ENCODE peak calls at places on chromosomes 12 and 14, in four cellular contexts. X, B, S and M are unnamed samples.

GRCh38 chr12:100520048-100520769 is 46.5 kb downstream of the NR1H4 start:
- DNase-seq in X (no peak), B (no peak), S (peak), M (no peak)

GRCh38 chr14:95943699-95944098 is 67.1 kb downstream of the TUNAR start:
- DNase-seq in B (no peak), S (peak), X (no peak), M (no peak)

GRCh38 chr12:49568442-49568776 is 467 bp upstream of the MCRS1 start:
- DNase-seq in X (no peak), B (no peak), S (no peak), M (no peak)

GRCh38 chr14:97930191-97930590 is 1133.0 kb downstream of the VRK1 start:
- DNase-seq in S (no peak), X (no peak), B (no peak), M (no peak)

GRCh38 chr12:122471324-122472226 is 29.2 kb downstream of the ZCCHC8 start:
- DNase-seq in X (peak), B (no peak), S (peak), M (peak)

GRCh38 chr12:103586132-103586531 is 941 bp upstream of the STAB2 start:
- DNase-seq in S (no peak), X (no peak), B (no peak), M (no peak)

GRCh38 chr14:23447634-23448353 is 12.3 kb upstream of the MYH7 start:
- DNase-seq in X (no peak), B (no peak), S (no peak), M (no peak)

GRCh38 chr14:31692376-31692781 is 131.2 kb downstream of the NUBPL start:
- DNase-seq in X (no peak), B (no peak), S (no peak), M (no peak)

GRCh38 chr12:13008741-13009380 is 8.8 kb upstream of the HEBP1 start:
- DNase-seq in X (no peak), S (no peak), B (no peak), M (no peak)

GRCh38 chr12:26062566-26062965 is 62.3 kb downstream of the BHLHE41 start:
- DNase-seq in X (no peak), S (no peak), B (no peak), M (peak)

GRCh38 chr12:50112456-50113218 is 601 bp downstream of the COX14 start:
- DNase-seq in B (peak), S (no peak), X (no peak), M (peak)

GRCh38 chr12:51246254-51246853 is 7.7 kb downstream of the DAZAP2 start:
- DNase-seq in X (peak), B (peak), S (no peak), M (no peak)

GRCh38 chr14:72736348-72736747 is 157.6 kb downstream of the DPF3 start:
- DNase-seq in B (no peak), X (no peak), S (peak), M (peak)

GRCh38 chr12:67909091-67909531 is 80.1 kb upstream of the IFNG-AS1 start:
- DNase-seq in X (no peak), B (no peak), S (no peak), M (peak)

GRCh38 chr14:62029569-62029924 is 267.3 kb downstream of the SNAPC1 start:
- DNase-seq in B (no peak), S (no peak), X (no peak), M (no peak)

GRCh38 chr12:107584523-107584922 is 101.1 kb upstream of the PWP1 start:
- DNase-seq in S (peak), X (no peak), B (no peak), M (no peak)

GRCh38 chr12:96141216-96141944 is 52.8 kb upstream of the ELK3 start:
- DNase-seq in X (no peak), S (no peak), B (no peak), M (no peak)

GRCh38 chr12:114215766-114216165 is 190.2 kb downstream of the TBX5 start:
- DNase-seq in B (no peak), S (no peak), X (no peak), M (no peak)

GRCh38 chr12:14390885-14391530 is 25.5 kb downstream of the ATF7IP start:
- DNase-seq in B (no peak), X (no peak), S (no peak), M (no peak)

GRCh38 chr12:103208006-103208405 is 250.5 kb downstream of the ASCL1 start:
- DNase-seq in X (no peak), B (no peak), S (no peak), M (no peak)

GRCh38 chr12:56661560-56661959 is 15.8 kb upstream of the ATP5F1B start:
- DNase-seq in X (no peak), S (no peak), B (no peak), M (no peak)

GRCh38 chr12:4829161-4829792 is 80.4 kb upstream of the KCNA1 start:
- DNase-seq in X (peak), B (no peak), S (no peak), M (no peak)

GRCh38 chr14:30193791-30194407 is 266.3 kb upstream of the PRKD1 start:
- DNase-seq in X (no peak), S (no peak), B (no peak), M (no peak)

GRCh38 chr14:77051101-77051500 is 22.6 kb upstream of the IRF2BPL start:
- DNase-seq in B (no peak), X (no peak), S (no peak), M (no peak)

GRCh38 chr12:12017798-12018197 is 52.9 kb upstream of the BCL2L14 start:
- DNase-seq in S (peak), X (no peak), B (no peak), M (no peak)

GRCh38 chr12:81209001-81209400 is 131.1 kb downstream of the ACSS3 start:
- DNase-seq in B (no peak), X (no peak), S (no peak), M (no peak)

GRCh38 chr14:103372017-103372416 is 13.2 kb upstream of the MARK3 start:
- DNase-seq in S (no peak), X (no peak), B (no peak), M (no peak)